ENCODE peak calls at places on chromosomes 12 and 14, in six cellular contexts. Q is effector memory CD8-positive, alpha-beta T cell; Z is T-helper 2 cell treated with Interferon-gamma antibody and Interleukin-4, amounts not matched to agents 5 μg/mL and 100 μg/mL, for 36 hours; O is cardiac fibroblast; Y is HEK293T; F is PC-3. P is an unnamed sample.
A peak's percentile ranks its signal among the peaks of the same experiment; 100 is the strongest.

GRCh38 chr14:71103662-71104484 is 196.6 kb downstream of the PCNX1 start:
- DNase-seq in Q (peak; percentile 14), O (peak; percentile 85), Z (no peak), F (peak; percentile 78), Y (peak; percentile 60), P (peak; percentile 63)

GRCh38 chr14:85444685-85445084 is 85.3 kb upstream of the FLRT2 start:
- DNase-seq in Y (no peak), Z (no peak), Q (no peak), F (peak; percentile 40), O (peak; percentile 75), P (peak; percentile 82)

GRCh38 chr14:89065879-89066278 is 241.4 kb downstream of the TTC8 start:
- DNase-seq in Y (no peak), Q (no peak), Z (no peak), F (no peak), O (no peak), P (no peak)

GRCh38 chr12:103881261-103881660 is 40.2 kb upstream of the NT5DC3 start:
- DNase-seq in O (no peak), Q (no peak), F (no peak), Y (no peak), Z (no peak), P (no peak)

GRCh38 chr12:91902860-91903683 is 242.6 kb downstream of the BTG1 start:
- DNase-seq in Y (no peak), Z (no peak), O (no peak), F (no peak), Q (no peak), P (no peak)

GRCh38 chr14:102853703-102854396 is 68.6 kb upstream of the AMN start:
- DNase-seq in F (no peak), O (no peak), Y (no peak), Z (no peak), Q (no peak), P (no peak)

GRCh38 chr12:57093412-57094193 is 4.7 kb downstream of the NAB2 start:
- DNase-seq in Q (no peak), Y (peak; percentile 60), Z (peak; percentile 56), O (peak; percentile 94), F (peak; percentile 33), P (peak; percentile 22)

GRCh38 chr12:18479266-18479665 is 217.9 kb downstream of the PIK3C2G start:
- DNase-seq in Z (no peak), Q (no peak), F (peak; percentile 42), Y (no peak), O (no peak), P (no peak)

GRCh38 chr12:122836027-122836921 is 1.0 kb downstream of the HIP1R start:
- DNase-seq in Z (peak; percentile 63), F (peak; percentile 70), Y (no peak), Q (peak; percentile 32), O (peak; percentile 46), P (no peak)

GRCh38 chr14:24238123-24238522 is 4.3 kb downstream of the TINF2 start:
- DNase-seq in F (peak; percentile 48), Q (no peak), Z (no peak), O (no peak), Y (no peak), P (no peak)

GRCh38 chr12:93245543-93245942 is 132.2 kb upstream of the NUDT4 start:
- DNase-seq in O (no peak), F (no peak), Y (no peak), Z (no peak), Q (peak; percentile 6), P (no peak)

GRCh38 chr12:46602474-46602873 is 223.3 kb downstream of the SLC38A4 start:
- DNase-seq in Y (no peak), F (no peak), O (no peak), Z (no peak), Q (no peak), P (no peak)

GRCh38 chr12:71558445-71558844 is 105.2 kb downstream of the ZFC3H1 start:
- DNase-seq in O (peak; percentile 7), Q (no peak), F (no peak), Z (no peak), Y (no peak), P (peak; percentile 32)

P was measured in H4.